ENCODE peak calls at places on chromosomes 13 and 19, in six cellular contexts. One of them, this sample, is unnamed.

GRCh38 chr13:28955264-28955966 is 135.3 kb downstream of the MTUS2 start:
- DNase-seq in ACHN: no peak
- DNase-seq in SW480: no peak
- DNase-seq in NCI-H1105 treated with DMSO at 0.1 percent for 48 hours: no peak
- DNase-seq in lower leg skin: no peak
- DNase-seq in cardiac muscle cell: no peak
- DNase-seq in this sample: no peak

GRCh38 chr19:18995804-18996241 is 37.5 kb downstream of the SUGP2 start:
- DNase-seq in ACHN: peak
- DNase-seq in SW480: peak
- DNase-seq in NCI-H1105 treated with DMSO at 0.1 percent for 48 hours: peak
- DNase-seq in lower leg skin: no peak
- DNase-seq in cardiac muscle cell: peak
- DNase-seq in this sample: peak

GRCh38 chr19:57566396-57567256 is 7.0 kb upstream of the ZNF550 start:
- DNase-seq in ACHN: peak
- DNase-seq in SW480: no peak
- DNase-seq in NCI-H1105 treated with DMSO at 0.1 percent for 48 hours: peak
- DNase-seq in lower leg skin: no peak
- DNase-seq in cardiac muscle cell: peak
- DNase-seq in this sample: no peak

GRCh38 chr13:106159295-106160195 is 375.9 kb downstream of the EFNB2 start:
- DNase-seq in ACHN: no peak
- DNase-seq in SW480: no peak
- DNase-seq in NCI-H1105 treated with DMSO at 0.1 percent for 48 hours: no peak
- DNase-seq in lower leg skin: no peak
- DNase-seq in cardiac muscle cell: no peak
- DNase-seq in this sample: no peak

GRCh38 chr19:54218960-54219661 is 3.7 kb downstream of the LILRB3 start:
- DNase-seq in ACHN: no peak
- DNase-seq in SW480: no peak
- DNase-seq in NCI-H1105 treated with DMSO at 0.1 percent for 48 hours: no peak
- DNase-seq in lower leg skin: peak
- DNase-seq in cardiac muscle cell: no peak
- DNase-seq in this sample: no peak

GRCh38 chr13:91922969-91923592 is 524.7 kb downstream of the GPC5 start:
- DNase-seq in ACHN: peak
- DNase-seq in SW480: no peak
- DNase-seq in NCI-H1105 treated with DMSO at 0.1 percent for 48 hours: no peak
- DNase-seq in lower leg skin: no peak
- DNase-seq in cardiac muscle cell: peak
- DNase-seq in this sample: no peak

GRCh38 chr19:4597975-4598671 is 38.6 kb upstream of the SEMA6B start:
- DNase-seq in ACHN: peak
- DNase-seq in SW480: peak
- DNase-seq in NCI-H1105 treated with DMSO at 0.1 percent for 48 hours: peak
- DNase-seq in lower leg skin: no peak
- DNase-seq in cardiac muscle cell: peak
- DNase-seq in this sample: no peak

GRCh38 chr13:22499919-22500318 is 680.9 kb upstream of the SGCG start:
- DNase-seq in ACHN: no peak
- DNase-seq in SW480: no peak
- DNase-seq in NCI-H1105 treated with DMSO at 0.1 percent for 48 hours: no peak
- DNase-seq in lower leg skin: no peak
- DNase-seq in cardiac muscle cell: no peak
- DNase-seq in this sample: no peak

GRCh38 chr19:47157455-47158321 is 27.1 kb downstream of the SAE1 start:
- DNase-seq in ACHN: peak
- DNase-seq in SW480: no peak
- DNase-seq in NCI-H1105 treated with DMSO at 0.1 percent for 48 hours: no peak
- DNase-seq in lower leg skin: peak
- DNase-seq in cardiac muscle cell: peak
- DNase-seq in this sample: peak

GRCh38 chr19:40523322-40524047 is 53.2 kb upstream of the SHKBP1 start:
- DNase-seq in ACHN: peak
- DNase-seq in SW480: peak
- DNase-seq in NCI-H1105 treated with DMSO at 0.1 percent for 48 hours: peak
- DNase-seq in lower leg skin: no peak
- DNase-seq in cardiac muscle cell: peak
- DNase-seq in this sample: peak

GRCh38 chr19:1007852-1008251 is 7.6 kb downstream of the GRIN3B start:
- DNase-seq in ACHN: no peak
- DNase-seq in SW480: no peak
- DNase-seq in NCI-H1105 treated with DMSO at 0.1 percent for 48 hours: no peak
- DNase-seq in lower leg skin: no peak
- DNase-seq in cardiac muscle cell: no peak
- DNase-seq in this sample: no peak

GRCh38 chr13:109773276-109773675 is 13.1 kb downstream of the IRS2 start:
- DNase-seq in ACHN: peak
- DNase-seq in SW480: no peak
- DNase-seq in NCI-H1105 treated with DMSO at 0.1 percent for 48 hours: no peak
- DNase-seq in lower leg skin: no peak
- DNase-seq in cardiac muscle cell: no peak
- DNase-seq in this sample: no peak

GRCh38 chr13:24355103-24355502 is 45.7 kb downstream of the C1QTNF9 start:
- DNase-seq in ACHN: no peak
- DNase-seq in SW480: no peak
- DNase-seq in NCI-H1105 treated with DMSO at 0.1 percent for 48 hours: no peak
- DNase-seq in lower leg skin: no peak
- DNase-seq in cardiac muscle cell: no peak
- DNase-seq in this sample: no peak

GRCh38 chr13:48531416-48532145 is 1.3 kb downstream of the RCBTB2 start:
- DNase-seq in ACHN: no peak
- DNase-seq in SW480: no peak
- DNase-seq in NCI-H1105 treated with DMSO at 0.1 percent for 48 hours: no peak
- DNase-seq in lower leg skin: no peak
- DNase-seq in cardiac muscle cell: no peak
- DNase-seq in this sample: no peak

GRCh38 chr13:45895880-45896279 is 44.3 kb upstream of the SIAH3 start:
- DNase-seq in ACHN: no peak
- DNase-seq in SW480: no peak
- DNase-seq in NCI-H1105 treated with DMSO at 0.1 percent for 48 hours: no peak
- DNase-seq in lower leg skin: no peak
- DNase-seq in cardiac muscle cell: no peak
- DNase-seq in this sample: no peak

GRCh38 chr13:45658586-45659235 is 43.2 kb upstream of the ERICH6B start:
- DNase-seq in ACHN: no peak
- DNase-seq in SW480: no peak
- DNase-seq in NCI-H1105 treated with DMSO at 0.1 percent for 48 hours: no peak
- DNase-seq in lower leg skin: no peak
- DNase-seq in cardiac muscle cell: peak
- DNase-seq in this sample: peak